ENCODE peak calls at places on chromosomes 7 and 10, in ten cellular contexts. R is kidney epithelial cell, E is GM06990, Y is mammary epithelial cell, I is cardiac fibroblast, Q is MCF 10A, G is brain microvascular endothelial cell, O is MM.1S, P is A549, V is tibial nerve. C is an unnamed sample.

GRCh38 chr7:32062150-32062549 is 8.1 kb downstream of the PDE1C start:
- DNase-seq in R (no peak), E (no peak), Y (peak), I (peak), Q (peak), G (no peak), O (no peak), P (peak), V (peak), C (no peak)

GRCh38 chr10:126598009-126598408 is 72.5 kb downstream of the C10orf90 start:
- DNase-seq in R (no peak), E (no peak), Y (peak), I (peak), Q (peak), G (peak), O (no peak), P (peak), V (no peak), C (no peak)

GRCh38 chr10:27646194-27646593 is 99.4 kb downstream of the MKX start:
- DNase-seq in R (no peak), E (no peak), Y (no peak), I (peak), Q (peak), G (no peak), O (no peak), P (no peak), V (no peak), C (no peak)

GRCh38 chr10:108801775-108802516 is 1121.4 kb downstream of the XPNPEP1 start:
- DNase-seq in R (peak), E (no peak), Y (no peak), I (peak), Q (no peak), G (no peak), O (no peak), P (no peak), V (no peak), C (no peak)

GRCh38 chr10:49598986-49599385 is 11.1 kb upstream of the SLC18A3 start:
- DNase-seq in R (no peak), E (no peak), Y (no peak), I (no peak), Q (no peak), G (peak), O (no peak), P (no peak), V (no peak), C (no peak)

GRCh38 chr7:70479153-70480021 is 652.6 kb upstream of the GALNT17 start:
- DNase-seq in R (no peak), E (no peak), Y (no peak), I (no peak), Q (no peak), G (no peak), O (no peak), P (no peak), V (no peak), C (no peak)

GRCh38 chr7:46814516-46815250 is 767.2 kb downstream of the TNS3 start:
- DNase-seq in R (no peak), E (no peak), Y (no peak), I (peak), Q (no peak), G (no peak), O (no peak), P (no peak), V (no peak), C (no peak)

GRCh38 chr10:113947138-113948011 is 92.9 kb downstream of the NHLRC2 start:
- DNase-seq in R (no peak), E (no peak), Y (no peak), I (no peak), Q (no peak), G (no peak), O (peak), P (peak), V (no peak), C (no peak)

GRCh38 chr7:82696631-82697030 is 253.1 kb upstream of the CACNA2D1 start:
- DNase-seq in R (no peak), E (no peak), Y (no peak), I (no peak), Q (no peak), G (no peak), O (no peak), P (no peak), V (no peak), C (no peak)

GRCh38 chr7:44977304-44977858 is 1.4 kb downstream of the MYO1G start:
- DNase-seq in R (no peak), E (peak), Y (no peak), I (no peak), Q (no peak), G (no peak), O (no peak), P (no peak), V (no peak), C (no peak)

GRCh38 chr7:89837515-89837914 is 316.8 kb upstream of the STEAP1 start:
- DNase-seq in R (peak), E (no peak), Y (peak), I (no peak), Q (peak), G (no peak), O (no peak), P (no peak), V (no peak), C (no peak)

GRCh38 chr10:108902491-108903250 is 1020.6 kb downstream of the XPNPEP1 start:
- DNase-seq in R (no peak), E (no peak), Y (no peak), I (no peak), Q (no peak), G (no peak), O (peak), P (no peak), V (no peak), C (no peak)

GRCh38 chr10:47036771-47037170 is 125.5 kb downstream of the PTPN20 start:
- DNase-seq in R (no peak), E (no peak), Y (no peak), I (no peak), Q (no peak), G (no peak), O (no peak), P (no peak), V (no peak), C (no peak)
- TF ChIP-seq CTCF in R (no peak), E (no peak), Y (no peak), I (no peak), Q (no peak), G (no peak), O (no peak), P (no peak), V (no peak), C (no peak)

DNA sequence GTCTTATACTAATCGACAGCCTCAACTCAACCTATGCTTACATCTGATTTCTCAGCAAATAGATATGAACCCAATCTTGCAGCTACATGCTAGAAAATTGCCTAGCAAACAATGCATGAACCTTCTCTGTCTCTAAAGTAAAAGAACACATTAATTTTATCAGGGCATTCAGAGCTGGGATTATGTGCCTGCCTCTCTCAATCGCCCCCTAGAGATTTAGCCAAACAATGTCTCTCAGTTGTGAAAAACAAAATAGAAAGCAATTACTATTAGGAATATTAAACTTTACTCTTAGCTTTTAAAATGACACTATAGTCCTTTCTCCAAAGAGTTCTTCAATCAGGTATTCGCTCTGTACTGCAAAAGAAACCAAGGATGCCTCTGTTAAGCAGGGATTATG is 737.1 kb downstream of the PARD3 start:
- DNase-seq in R (no peak), E (no peak), Y (no peak), I (no peak), Q (no peak), G (no peak), O (no peak), P (no peak), V (no peak), C (no peak)
- TF ChIP-seq CTCF in R (no peak), E (no peak), Y (peak), I (peak), Q (peak), G (peak), O (no peak), P (no peak), V (no peak), C (no peak)

DNA sequence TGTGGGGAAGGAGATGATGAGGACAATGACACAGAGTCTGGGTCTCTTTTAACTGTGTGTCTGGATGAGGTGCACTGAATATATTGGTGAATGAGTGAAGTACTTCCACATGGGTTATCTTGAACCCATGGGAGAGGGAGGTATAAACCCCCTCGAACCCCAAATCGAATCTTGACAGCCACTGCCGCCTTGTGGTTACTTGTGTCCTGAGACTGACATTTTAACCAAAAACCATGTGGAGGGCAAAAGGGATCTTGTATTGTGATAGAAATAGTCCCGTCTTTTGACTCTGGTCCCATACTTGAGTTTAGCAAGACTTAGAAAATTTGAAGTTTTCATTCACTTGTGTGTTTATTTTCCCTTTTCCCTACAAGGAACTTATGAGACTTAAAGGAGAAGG is 283.3 kb downstream of the PHTF2 start:
- DNase-seq in R (no peak), E (no peak), Y (no peak), I (no peak), Q (no peak), G (no peak), O (no peak), P (no peak), V (no peak), C (no peak)
- TF ChIP-seq CTCF in R (no peak), E (no peak), Y (no peak), I (no peak), Q (no peak), G (no peak), O (no peak), P (no peak), V (no peak), C (no peak)

DNA sequence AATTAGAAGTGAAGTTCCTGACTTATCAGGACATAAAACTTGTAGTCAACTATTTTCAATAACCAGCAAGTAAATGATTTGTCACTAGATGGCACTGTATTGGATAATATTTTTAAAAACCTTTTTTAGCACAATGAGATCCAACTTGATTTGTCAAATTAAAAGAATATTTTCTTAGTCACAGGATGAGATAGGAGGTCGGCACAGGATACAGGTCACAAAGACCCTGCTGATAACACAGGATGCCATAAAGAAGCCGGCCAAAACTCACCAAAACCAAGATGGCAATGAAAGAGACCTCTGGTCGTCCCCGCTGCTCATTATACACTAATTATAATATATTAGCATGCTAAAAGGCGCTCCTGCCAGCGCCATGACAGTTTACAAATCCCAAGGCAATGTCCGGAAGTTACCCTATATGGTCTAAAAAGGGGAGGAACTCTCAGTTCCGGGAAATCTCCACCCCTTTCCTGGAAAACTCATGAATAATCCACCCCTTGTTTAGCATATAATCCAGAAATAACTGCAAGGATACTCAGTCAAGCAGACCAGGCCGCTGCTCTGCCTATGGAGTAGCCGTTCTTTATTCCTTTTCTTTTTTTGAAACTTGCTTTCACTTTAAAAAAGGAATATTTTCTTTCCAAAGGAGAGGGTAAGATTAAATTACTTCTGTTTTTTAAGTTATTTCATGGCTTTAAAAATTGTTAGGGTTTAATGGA is 255.7 kb upstream of the MKLN1 start:
- DNase-seq in R (no peak), E (no peak), Y (peak), I (peak), Q (peak), G (peak), O (peak), P (peak), V (peak), C (no peak)
- TF ChIP-seq CTCF in R (peak), E (peak), Y (peak), I (peak), Q (peak), G (peak), O (peak), P (peak), V (peak), C (no peak)

GRCh38 chr7:24757799-24758275 is 573 bp upstream of the GSDME start:
- DNase-seq in R (no peak), E (no peak), Y (peak), I (peak), Q (peak), G (peak), O (no peak), P (peak), V (no peak), C (no peak)
- TF ChIP-seq CTCF in R (no peak), E (no peak), Y (peak), I (no peak), Q (no peak), G (no peak), O (no peak), P (no peak), V (no peak), C (no peak)

GRCh38 chr10:98446656-98447221 is at the start of gene HPS1:
- DNase-seq in R (no peak), E (peak), Y (peak), I (peak), Q (peak), G (peak), O (peak), P (peak), V (peak), C (peak)
- TF ChIP-seq CTCF in R (no peak), E (no peak), Y (no peak), I (no peak), Q (no peak), G (no peak), O (no peak), P (peak), V (no peak), C (no peak)

C was measured in activated B cell treated with CpG ODN at 0.5 μM for 24 hours.